ENCODE peak calls at places on chromosomes 2 and 18, in four cellular contexts. X is CD4-positive, alpha-beta T cell; H is fibroblast of the conjunctiva; M is ACHN. D is an unnamed sample.

GRCh38 chr2:48651127-48651526 is 33.5 kb downstream of the GTF2A1L start:
- DNase-seq in X (no peak), M (no peak), H (peak), D (no peak)

GRCh38 chr2:107334311-107334710 is 448.3 kb upstream of the ST6GAL2 start:
- DNase-seq in H (no peak), X (no peak), M (no peak), D (no peak)

GRCh38 chr2:11129598-11130449 is 25.4 kb upstream of the SLC66A3 start:
- DNase-seq in X (peak), H (no peak), M (peak), D (peak)

GRCh38 chr18:3603460-3604259 is 153.7 kb downstream of the TGIF1 start:
- DNase-seq in M (peak), H (peak), X (no peak), D (no peak)

GRCh38 chr2:38712871-38713270 is 38.3 kb downstream of the SRSF7 start:
- DNase-seq in M (no peak), H (no peak), X (no peak), D (no peak)

GRCh38 chr2:231270221-231271114 is 72.0 kb downstream of the ARMC9 start:
- DNase-seq in X (no peak), M (no peak), H (no peak), D (no peak)

GRCh38 chr18:48022531-48023330 is 92.3 kb upstream of the SMAD2 start:
- DNase-seq in H (peak), X (no peak), M (peak), D (peak)

GRCh38 chr2:241123816-241124536 is 21.9 kb upstream of the MTERF4 start:
- DNase-seq in X (peak), H (no peak), M (no peak), D (no peak)

GRCh38 chr2:86313341-86313740 is 24.1 kb downstream of the REEP1 start:
- DNase-seq in M (no peak), H (no peak), X (no peak), D (no peak)

GRCh38 chr2:12675801-12676200 is 40.9 kb upstream of the TRIB2 start:
- DNase-seq in M (no peak), H (no peak), X (no peak), D (no peak)

GRCh38 chr2:237497009-237497819 is 10.2 kb downstream of the MLPH start:
- DNase-seq in M (no peak), H (no peak), X (no peak), D (no peak)

GRCh38 chr2:119249311-119249710 is 25.7 kb downstream of the STEAP3 start:
- DNase-seq in X (no peak), H (no peak), M (no peak), D (no peak)

GRCh38 chr2:1694371-1695271 is 49.7 kb downstream of the PXDN start:
- DNase-seq in X (no peak), H (no peak), M (no peak), D (no peak)

GRCh38 chr2:156883828-156884615 is 373.5 kb upstream of the GALNT5 start:
- DNase-seq in H (no peak), X (no peak), M (peak), D (no peak)

GRCh38 chr2:69082430-69082997 is 69.5 kb downstream of the ANTXR1 start:
- DNase-seq in H (no peak), M (peak), X (no peak), D (no peak)

D was measured in Jurkat, Clone E6-1.